ENCODE peak calls at places on chromosomes 16 and 17, in six cellular contexts. W, B, Y, Q, V and X are unnamed samples.

GRCh38 chr16:53103811-53104210 is 49.0 kb downstream of the CHD9 start:
- DNase-seq in Q (no peak), W (no peak), V (no peak), Y (no peak), B (no peak), X (no peak)

GRCh38 chr16:11986521-11987057 is 10.1 kb downstream of the SNX29 start:
- DNase-seq in V (no peak), B (no peak), Q (no peak), Y (peak), W (no peak), X (no peak)

GRCh38 chr16:50547340-50547865 is 793 bp upstream of the NKD1 start:
- DNase-seq in B (peak), V (no peak), Q (peak), W (no peak), Y (no peak), X (no peak)

GRCh38 chr17:9522074-9522473 is 53.5 kb downstream of the STX8 start:
- DNase-seq in W (peak), Q (peak), B (no peak), V (no peak), Y (peak), X (no peak)

GRCh38 chr17:39221572-39221971 is 4.2 kb downstream of the STAC2 start:
- DNase-seq in Y (no peak), V (peak), Q (no peak), W (no peak), B (no peak), X (no peak)

GRCh38 chr16:56841233-56841632 is 23.8 kb upstream of the SLC12A3 start:
- DNase-seq in Q (no peak), B (no peak), Y (peak), V (no peak), W (peak), X (no peak)

GRCh38 chr17:40836020-40836419 is 13.6 kb upstream of the KRT10 start:
- DNase-seq in V (no peak), B (no peak), W (no peak), Y (no peak), Q (no peak), X (no peak)

GRCh38 chr17:34562387-34562786 is 17.0 kb upstream of the TMEM132E start:
- DNase-seq in Q (no peak), V (no peak), B (no peak), Y (no peak), W (no peak), X (no peak)

GRCh38 chr17:47253541-47254402 is at the start of gene ITGB3:
- DNase-seq in Q (peak), W (peak), B (peak), V (peak), Y (peak), X (peak)
- TF ChIP-seq CTCF in Q (peak), W (peak), B (no peak), V (peak), Y (peak), X (peak)

DNA sequence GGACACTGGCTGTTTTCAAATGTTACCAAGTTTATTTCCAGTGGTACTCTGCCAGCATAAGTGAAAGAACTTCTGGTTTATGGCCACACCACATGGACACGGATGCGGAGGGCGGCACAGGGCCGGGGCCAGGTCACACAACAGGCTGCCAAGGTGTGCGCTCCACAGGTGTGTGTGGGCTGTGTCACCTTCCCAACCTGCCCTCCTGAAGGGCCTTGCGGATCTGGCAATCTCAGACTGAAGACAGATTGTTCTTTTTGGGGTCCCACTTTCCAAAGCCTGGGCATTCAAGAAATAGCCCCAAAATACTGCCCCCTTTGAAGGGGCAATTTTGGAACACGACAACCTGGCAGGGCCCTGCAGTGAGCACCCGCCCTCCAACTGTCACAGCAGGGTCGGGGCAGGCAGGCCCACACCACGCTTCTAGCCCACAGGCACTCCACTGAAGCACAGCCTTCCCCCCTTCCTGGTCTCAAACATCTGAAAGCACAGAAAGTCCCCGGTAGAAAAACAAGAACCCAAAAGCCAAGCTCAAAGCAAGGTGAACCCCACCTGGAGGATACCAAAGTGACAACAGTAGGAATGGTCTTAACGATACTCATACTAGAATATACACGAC is 3.5 kb downstream of the CSNK1D start:
- DNase-seq in Q (no peak), Y (no peak), B (no peak), W (no peak), V (peak), X (no peak)
- TF ChIP-seq CTCF in Q (no peak), Y (no peak), B (no peak), W (no peak), V (no peak), X (no peak)

DNA sequence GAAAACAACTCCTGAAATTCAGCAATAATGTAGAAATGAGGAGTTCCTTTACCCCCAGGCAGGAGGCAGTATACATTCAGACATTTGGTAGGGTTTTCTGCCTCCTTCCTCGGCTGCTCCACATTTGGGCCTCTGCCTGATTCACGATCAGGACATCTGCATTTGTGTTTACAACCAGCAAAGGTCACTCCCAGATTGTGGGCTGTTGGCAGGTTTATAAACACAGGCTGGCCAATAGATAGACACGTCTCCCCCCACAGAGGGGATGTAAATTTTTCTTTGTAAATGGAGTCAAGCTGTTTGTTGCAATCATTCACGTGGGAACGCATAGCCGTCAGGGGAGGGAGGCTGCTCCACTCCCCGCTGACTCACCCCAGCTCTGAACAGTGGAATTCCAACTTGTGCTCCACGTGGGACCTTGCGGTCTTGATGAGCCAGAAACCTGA is 252.1 kb upstream of the N4BP1 start:
- DNase-seq in Y (peak), W (no peak), V (no peak), Q (no peak), B (no peak), X (no peak)
- TF ChIP-seq CTCF in Y (peak), W (no peak), V (no peak), Q (no peak), B (no peak), X (no peak)

DNA sequence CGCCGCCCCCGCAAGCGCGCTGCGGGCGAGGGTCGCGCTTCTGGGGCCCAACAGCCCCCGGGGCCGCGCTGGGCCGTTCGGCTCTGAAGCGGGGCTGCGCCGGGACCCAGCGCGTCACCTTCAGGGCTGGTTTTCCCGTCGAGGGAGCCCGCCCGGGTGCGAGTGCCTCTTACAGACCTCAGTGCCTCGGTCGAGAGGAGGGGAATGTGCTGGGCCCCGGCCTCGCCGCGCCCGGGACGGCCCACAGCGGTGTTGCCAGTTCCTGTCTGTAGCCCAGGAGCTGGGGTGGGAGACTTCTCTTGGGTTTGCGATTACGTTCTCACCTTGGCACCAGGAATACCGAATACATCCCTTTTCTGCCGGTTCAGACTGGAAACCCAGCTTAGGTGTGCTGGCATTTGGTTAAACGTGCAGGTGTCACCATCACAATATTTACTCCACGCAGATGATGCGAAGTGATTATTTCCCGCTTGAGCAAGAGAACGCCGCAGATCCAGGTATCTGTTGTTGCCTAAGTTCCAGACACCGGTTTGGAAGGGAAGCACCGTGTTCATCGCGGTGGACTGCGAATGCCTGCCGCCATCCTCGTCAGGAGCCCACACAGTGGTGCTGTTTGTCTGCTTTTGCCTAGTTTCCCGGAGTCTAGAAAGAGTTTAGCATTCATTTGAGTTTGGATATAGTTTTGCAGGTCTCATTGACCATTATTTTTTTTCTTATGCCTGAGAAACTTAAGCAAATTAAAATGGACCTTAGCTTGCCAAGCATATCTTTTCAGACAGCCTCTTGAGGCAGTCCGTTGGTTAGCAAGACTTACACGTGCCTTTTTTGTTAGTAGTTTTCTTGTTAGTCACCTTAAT is 915 bp downstream of the MAP1LC3B start:
- DNase-seq in B (no peak), Y (peak), W (no peak), Q (peak), V (peak), X (no peak)
- TF ChIP-seq CTCF in B (no peak), Y (peak), W (peak), Q (no peak), V (peak), X (no peak)

GRCh38 chr17:15261063-15261817 is 3.9 kb downstream of the PMP22 start:
- DNase-seq in Q (peak), V (peak), W (peak), Y (peak), B (no peak), X (no peak)
- TF ChIP-seq CTCF in Q (peak), V (no peak), W (no peak), Y (peak), B (no peak), X (no peak)

GRCh38 chr16:20382202-20382948 is 22.2 kb downstream of the PDILT start:
- DNase-seq in Q (no peak), V (no peak), B (no peak), W (no peak), Y (no peak), X (no peak)

GRCh38 chr16:20388854-20389253 is 15.7 kb downstream of the PDILT start:
- DNase-seq in Y (no peak), B (no peak), Q (no peak), W (no peak), V (no peak), X (no peak)

GRCh38 chr16:20387978-20388377 is 16.6 kb downstream of the PDILT start:
- DNase-seq in Y (no peak), V (no peak), B (no peak), W (no peak), Q (no peak), X (no peak)

GRCh38 chr16:20383106-20384029 is 21.2 kb downstream of the PDILT start:
- DNase-seq in W (peak), Q (peak), Y (peak), V (no peak), B (no peak), X (peak)

GRCh38 chr16:20385844-20386832 is 18.4 kb downstream of the PDILT start:
- DNase-seq in V (peak), W (peak), Q (peak), B (peak), Y (peak), X (peak)
- TF ChIP-seq CTCF in V (peak), W (peak), Q (peak), B (peak), Y (peak), X (peak)

GRCh38 chr16:88629835-88630234 is 8.5 kb upstream of the IL17C start:
- DNase-seq in Q (no peak), V (no peak), Y (no peak), W (no peak), B (no peak), X (no peak)

GRCh38 chr16:88626646-88627045 is 11.7 kb upstream of the IL17C start:
- DNase-seq in Q (no peak), V (no peak), B (no peak), W (no peak), Y (no peak), X (no peak)

GRCh38 chr16:88630433-88630832 is 7.9 kb upstream of the IL17C start:
- DNase-seq in B (no peak), Y (no peak), W (no peak), Q (no peak), V (no peak), X (no peak)

GRCh38 chr16:88627531-88628411 is 10.6 kb upstream of the IL17C start:
- DNase-seq in V (no peak), W (no peak), Y (no peak), Q (no peak), B (no peak), X (no peak)

DNA sequence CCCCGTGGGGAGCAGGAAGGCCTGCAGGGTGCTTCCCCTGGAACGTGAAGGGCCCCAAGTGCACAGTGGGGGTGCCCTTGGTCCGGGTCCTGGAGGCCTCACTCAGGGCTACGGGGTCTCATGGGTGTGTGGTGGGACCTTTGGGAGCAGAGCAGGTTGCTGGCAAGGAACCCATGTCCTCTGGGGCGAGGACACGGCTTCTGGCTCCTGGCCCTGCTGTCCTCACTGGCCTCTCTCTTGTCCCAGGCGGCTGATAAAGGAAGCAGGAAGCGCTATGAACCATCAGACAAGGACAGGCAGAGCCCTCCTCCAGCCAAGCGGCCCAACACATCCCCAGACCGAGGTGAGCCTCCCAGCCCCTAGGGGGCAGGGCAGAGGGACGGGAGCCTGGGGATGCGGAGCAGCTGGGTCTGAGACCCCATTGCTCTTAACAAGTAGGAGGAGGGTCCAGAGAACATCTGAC is 9.8 kb upstream of the IL17C start:
- DNase-seq in W (no peak), Q (no peak), V (no peak), B (no peak), Y (no peak), X (no peak)
- TF ChIP-seq CTCF in W (no peak), Q (no peak), V (peak), B (no peak), Y (peak), X (peak)